ENCODE peak calls at places on chromosomes 6 and 20, in six cellular contexts. E is GM04504; N is naive thymus-derived CD4-positive, alpha-beta T cell; F is H54; M is NCI-H345; Y is cardiac septum. X is an unnamed sample.

GRCh38 chr6:9463311-9463710 is 951.6 kb downstream of the TFAP2A start:
- DNase-seq in E (no peak), N (no peak), F (no peak), M (no peak), Y (no peak), X (no peak)

GRCh38 chr6:10403385-10404106 is 11.3 kb downstream of the TFAP2A start:
- DNase-seq in E (no peak), N (no peak), F (peak; percentile 75), M (no peak), Y (no peak), X (peak; percentile 85)

GRCh38 chr20:2237059-2237458 is 58.7 kb upstream of the TGM3 start:
- DNase-seq in E (peak; percentile 98), N (no peak), F (peak; percentile 85), M (no peak), Y (no peak), X (peak; percentile 95)

GRCh38 chr20:53750827-53751393 is 157.3 kb upstream of the ZNF217 start:
- DNase-seq in E (peak; percentile 87), N (no peak), F (no peak), M (no peak), Y (no peak), X (peak; percentile 91)

GRCh38 chr6:121453191-121453590 is 17.7 kb downstream of the GJA1 start:
- DNase-seq in E (no peak), N (no peak), F (no peak), M (no peak), Y (no peak), X (no peak)

GRCh38 chr20:17910828-17911294 is 57.7 kb downstream of the SNX5 start:
- DNase-seq in E (peak; percentile 87), N (no peak), F (no peak), M (no peak), Y (no peak), X (peak; percentile 81)

GRCh38 chr20:34774886-34775285 is 50.6 kb downstream of the NCOA6 start:
- DNase-seq in E (no peak), N (no peak), F (no peak), M (no peak), Y (no peak), X (no peak)

GRCh38 chr6:7087066-7087465 is 20.7 kb upstream of the RREB1 start:
- DNase-seq in E (no peak), N (no peak), F (no peak), M (no peak), Y (no peak), X (peak; percentile 10)

GRCh38 chr6:105592329-105592728 is 189.4 kb upstream of the PREP start:
- DNase-seq in E (peak; percentile 94), N (no peak), F (no peak), M (no peak), Y (no peak), X (peak; percentile 96)

GRCh38 chr20:23626040-23626620 is 11.6 kb downstream of the CST3 start:
- DNase-seq in E (no peak), N (no peak), F (no peak), M (no peak), Y (peak; percentile 20), X (no peak)

GRCh38 chr20:45833030-45833882 is at the start of gene SNX21:
- DNase-seq in E (peak; percentile 92), N (no peak), F (peak; percentile 83), M (peak; percentile 74), Y (peak; percentile 91), X (peak; percentile 94)

GRCh38 chr6:160733045-160733646 is 31.1 kb downstream of the PLG start:
- DNase-seq in E (peak; percentile 19), N (no peak), F (peak; percentile 3), M (peak; percentile 28), Y (no peak), X (peak; percentile 13)

GRCh38 chr6:87932361-87932760 is 115.3 kb upstream of the SPACA1 start:
- DNase-seq in E (no peak), N (no peak), F (no peak), M (no peak), Y (no peak), X (no peak)

GRCh38 chr6:169274761-169275160 is 21.1 kb upstream of the THBS2 start:
- DNase-seq in E (no peak), N (no peak), F (no peak), M (no peak), Y (no peak), X (peak; percentile 50)

GRCh38 chr6:36676142-36677058 is 2.1 kb upstream of the CDKN1A start:
- DNase-seq in E (no peak), N (no peak), F (no peak), M (peak; percentile 60), Y (no peak), X (peak; percentile 66)

GRCh38 chr20:61925555-61926252 is 140.0 kb downstream of the TAF4 start:
- DNase-seq in E (no peak), N (no peak), F (peak; percentile 90), M (peak; percentile 94), Y (no peak), X (peak; percentile 65)

GRCh38 chr6:145147559-145147958 is 587.8 kb downstream of the EPM2A start:
- DNase-seq in E (peak; percentile 13), N (no peak), F (no peak), M (no peak), Y (no peak), X (peak; percentile 78)

GRCh38 chr6:133632206-133632605 is 256.7 kb upstream of the TCF21 start:
- DNase-seq in E (no peak), N (no peak), F (no peak), M (no peak), Y (no peak), X (peak; percentile 71)

GRCh38 chr20:58447733-58448391 is 58.8 kb downstream of the VAPB start:
- DNase-seq in E (peak; percentile 17), N (no peak), F (no peak), M (peak; percentile 32), Y (no peak), X (peak; percentile 58)

GRCh38 chr20:25058797-25059486 is 1.0 kb upstream of the ACSS1 start:
- DNase-seq in E (no peak), N (no peak), F (no peak), M (no peak), Y (peak; percentile 75), X (peak; percentile 3)

GRCh38 chr6:146543940-146544661 is 468 bp downstream of the RAB32 start:
- DNase-seq in E (no peak), N (no peak), F (peak; percentile 7), M (no peak), Y (peak; percentile 79), X (peak; percentile 38)

GRCh38 chr6:37244430-37245310 is 12.9 kb upstream of the TBC1D22B start:
- DNase-seq in E (peak; percentile 100), N (no peak), F (peak; percentile 22), M (peak; percentile 94), Y (peak; percentile 77), X (peak; percentile 100)

GRCh38 chr6:22943331-22943730 is 374.0 kb downstream of the HDGFL1 start:
- DNase-seq in E (no peak), N (no peak), F (no peak), M (no peak), Y (no peak), X (no peak)

GRCh38 chr6:136740050-136740974 is 52.0 kb downstream of the MAP3K5 start:
- DNase-seq in E (no peak), N (no peak), F (no peak), M (no peak), Y (no peak), X (peak; percentile 31)

GRCh38 chr20:33859157-33859695 is 48.1 kb downstream of the CHMP4B start:
- DNase-seq in E (no peak), N (peak; percentile 25), F (no peak), M (no peak), Y (no peak), X (no peak)

GRCh38 chr6:111061493-111061892 is 25.8 kb upstream of the SLC16A10 start:
- DNase-seq in E (no peak), N (no peak), F (peak; percentile 6), M (no peak), Y (no peak), X (peak; percentile 12)

GRCh38 chr6:106886444-106886843 is 88.1 kb downstream of the CD24 start:
- DNase-seq in E (no peak), N (no peak), F (no peak), M (peak; percentile 3), Y (no peak), X (no peak)

GRCh38 chr6:116229287-116229913 is 24.5 kb downstream of the TSPYL4 start:
- DNase-seq in E (peak; percentile 84), N (no peak), F (peak; percentile 47), M (no peak), Y (peak; percentile 91), X (peak; percentile 91)

GRCh38 chr20:50360218-50360672 is 149.9 kb upstream of the PTPN1 start:
- DNase-seq in E (no peak), N (no peak), F (no peak), M (no peak), Y (no peak), X (no peak)

GRCh38 chr20:53568351-53568750 is 25.3 kb downstream of the ZNF217 start:
- DNase-seq in E (no peak), N (no peak), F (no peak), M (no peak), Y (no peak), X (no peak)

GRCh38 chr20:1381753-1382591 is 10.9 kb downstream of the FKBP1A start:
- DNase-seq in E (no peak), N (no peak), F (no peak), M (peak; percentile 36), Y (no peak), X (peak; percentile 63)

GRCh38 chr6:133040025-133040838 is 200.9 kb upstream of the EYA4 start:
- DNase-seq in E (no peak), N (no peak), F (no peak), M (no peak), Y (no peak), X (peak; percentile 34)